ENCODE peak calls at places on chromosomes 16 and 17, in seven cellular contexts. B, I, V, D, R, Y and U are unnamed samples.

GRCh38 chr16:84641643-84642358 is 6.5 kb upstream of the KLHL36 start:
- DNase-seq in B (no peak), I (peak), V (no peak), D (no peak), R (no peak), Y (no peak), U (no peak)

GRCh38 chr17:39754958-39755549 is 17.3 kb downstream of the GRB7 start:
- DNase-seq in B (no peak), I (peak), V (no peak), D (no peak), R (no peak), Y (peak), U (no peak)

GRCh38 chr16:66878067-66878466 is 2.2 kb upstream of the PDP2 start:
- DNase-seq in B (no peak), I (peak), V (no peak), D (no peak), R (no peak), Y (no peak), U (no peak)

GRCh38 chr16:11097094-11097781 is 152.9 kb downstream of the CLEC16A start:
- DNase-seq in B (no peak), I (no peak), V (no peak), D (no peak), R (no peak), Y (no peak), U (no peak)

GRCh38 chr17:17118399-17118798 is 76.1 kb downstream of the MPRIP start:
- DNase-seq in B (no peak), I (no peak), V (no peak), D (no peak), R (no peak), Y (peak), U (no peak)

GRCh38 chr16:4924593-4925378 is 12.2 kb downstream of the PPL start:
- DNase-seq in B (no peak), I (no peak), V (no peak), D (no peak), R (no peak), Y (peak), U (no peak)

GRCh38 chr17:4895676-4896331 is 3.5 kb upstream of the C17orf107 start:
- DNase-seq in B (no peak), I (no peak), V (no peak), D (no peak), R (no peak), Y (no peak), U (no peak)

GRCh38 chr16:89167425-89167941 is 4.1 kb upstream of the CDH15 start:
- DNase-seq in B (peak), I (peak), V (peak), D (peak), R (peak), Y (peak), U (no peak)

GRCh38 chr16:51569204-51569911 is 418.3 kb upstream of the SALL1 start:
- DNase-seq in B (peak), I (peak), V (peak), D (no peak), R (no peak), Y (no peak), U (no peak)

GRCh38 chr17:44467108-44467507 is 36.1 kb downstream of the GPATCH8 start:
- DNase-seq in B (no peak), I (no peak), V (peak), D (no peak), R (no peak), Y (no peak), U (no peak)

GRCh38 chr17:36089888-36090836 is at the start of gene CCL3:
- DNase-seq in B (no peak), I (peak), V (no peak), D (no peak), R (no peak), Y (peak), U (no peak)

GRCh38 chr17:43645765-43646481 is 15.8 kb downstream of the MEOX1 start:
- DNase-seq in B (peak), I (no peak), V (peak), D (peak), R (peak), Y (peak), U (no peak)

GRCh38 chr17:83186226-83186625 is 106.8 kb downstream of the METRNL start:
- DNase-seq in B (peak), I (no peak), V (no peak), D (no peak), R (no peak), Y (no peak), U (no peak)

GRCh38 chr17:59680314-59680713 is 26.9 kb downstream of the PTRH2 start:
- DNase-seq in B (peak), I (no peak), V (peak), D (no peak), R (no peak), Y (no peak), U (no peak)

GRCh38 chr17:5181509-5182305 is 10.0 kb downstream of the ZNF594 start:
- DNase-seq in B (no peak), I (no peak), V (no peak), D (no peak), R (no peak), Y (no peak), U (no peak)

GRCh38 chr17:66920965-66921364 is 43.5 kb upstream of the CACNG4 start:
- DNase-seq in B (no peak), I (no peak), V (peak), D (peak), R (no peak), Y (no peak), U (no peak)

GRCh38 chr16:30095166-30096078 is 591 bp downstream of the YPEL3 start:
- DNase-seq in B (no peak), I (no peak), V (no peak), D (no peak), R (no peak), Y (no peak), U (no peak)

GRCh38 chr17:31598921-31599571 is 207.6 kb downstream of the RAB11FIP4 start:
- DNase-seq in B (no peak), I (no peak), V (no peak), D (no peak), R (no peak), Y (peak), U (no peak)

GRCh38 chr16:67244387-67245188 is 2.7 kb downstream of the FHOD1 start:
- DNase-seq in B (peak), I (peak), V (peak), D (peak), R (peak), Y (peak), U (peak)

GRCh38 chr17:45289316-45290268 is 27.2 kb downstream of the MAP3K14 start:
- DNase-seq in B (no peak), I (no peak), V (no peak), D (no peak), R (no peak), Y (no peak), U (no peak)

GRCh38 chr17:72136692-72137550 is 16.1 kb downstream of the SOX9 start:
- DNase-seq in B (no peak), I (no peak), V (peak), D (peak), R (no peak), Y (no peak), U (peak)

GRCh38 chr16:88826070-88826840 is 14.5 kb upstream of the APRT start:
- DNase-seq in B (no peak), I (no peak), V (no peak), D (no peak), R (no peak), Y (no peak), U (no peak)

GRCh38 chr16:88355389-88356123 is 27.2 kb upstream of the ZNF469 start:
- DNase-seq in B (no peak), I (no peak), V (no peak), D (no peak), R (no peak), Y (no peak), U (no peak)

GRCh38 chr16:27318399-27319256 is 4.9 kb downstream of the IL4R start:
- DNase-seq in B (no peak), I (peak), V (no peak), D (peak), R (peak), Y (peak), U (peak)

GRCh38 chr16:50172195-50172922 is 19.3 kb downstream of the TENT4B start:
- DNase-seq in B (no peak), I (no peak), V (no peak), D (no peak), R (no peak), Y (no peak), U (no peak)

GRCh38 chr17:42456223-42457106 is 2.2 kb upstream of the ATP6V0A1 start:
- DNase-seq in B (no peak), I (peak), V (peak), D (peak), R (no peak), Y (no peak), U (peak)
- H3K4me3 ChIP-seq in B (no peak), I (peak), V (peak), D (no peak), R (no peak), Y (no peak), U (no peak)

GRCh38 chr16:73949574-73950348 is 346.9 kb upstream of the PSMD7 start:
- DNase-seq in B (peak), I (no peak), V (peak), D (peak), R (no peak), Y (peak), U (peak)
- H3K4me3 ChIP-seq in B (no peak), I (no peak), V (no peak), D (peak), R (no peak), Y (no peak), U (no peak)

GRCh38 chr17:73165616-73166404 is 1.0 kb downstream of the SSTR2 start:
- DNase-seq in B (no peak), I (no peak), V (peak), D (peak), R (no peak), Y (no peak), U (no peak)
- H3K4me3 ChIP-seq in B (peak), I (no peak), V (peak), D (peak), R (peak), Y (peak), U (peak)

DNA sequence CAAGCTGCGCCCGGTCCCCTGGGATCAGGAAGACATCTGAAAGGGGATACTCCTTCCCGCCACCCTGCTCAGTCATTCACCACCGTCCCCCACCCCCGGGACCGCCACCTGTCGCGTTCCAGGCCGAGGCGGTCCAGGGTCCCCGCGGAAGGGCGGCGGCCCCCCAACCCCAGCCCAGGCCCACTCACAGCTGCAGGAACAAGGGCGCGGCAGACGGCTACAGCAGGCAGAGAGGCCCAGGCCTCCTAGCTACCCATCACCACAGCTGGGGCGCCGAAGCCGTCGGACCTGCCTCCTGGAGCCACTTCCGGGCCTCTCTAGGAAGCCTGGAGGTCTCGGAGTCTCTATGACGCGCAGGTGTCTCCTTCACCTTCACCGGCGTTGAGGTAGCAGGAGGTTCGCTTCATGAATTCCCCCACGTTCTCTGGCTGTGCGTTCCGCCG is at the start of gene SDR42E1:
- DNase-seq in B (peak), I (peak), V (no peak), D (peak), R (peak), Y (no peak), U (no peak)
- H3K4me3 ChIP-seq in B (peak), I (peak), V (no peak), D (peak), R (no peak), Y (no peak), U (peak)

DNA sequence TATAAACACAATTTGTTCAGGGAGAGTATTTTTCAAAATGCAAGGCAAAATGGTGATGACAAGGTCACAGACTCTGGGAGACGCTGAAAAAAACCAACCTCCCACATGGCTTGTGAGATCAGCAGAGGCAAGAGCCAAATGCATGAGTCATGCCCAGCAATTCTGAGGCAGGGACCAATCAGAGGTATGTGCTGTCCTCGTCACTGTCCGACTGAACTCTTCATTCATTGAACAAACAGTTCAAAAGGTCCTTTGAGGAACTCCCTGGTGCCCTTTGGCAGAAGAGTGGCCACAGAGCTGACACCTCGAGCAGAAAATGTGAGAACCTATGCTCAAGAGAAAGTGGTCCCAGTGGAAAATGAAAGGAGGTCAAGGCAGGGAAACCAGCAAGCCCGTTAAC is 51.0 kb downstream of the CDH11 start:
- DNase-seq in B (peak), I (no peak), V (peak), D (peak), R (peak), Y (peak), U (peak)
- H3K4me3 ChIP-seq in B (peak), I (no peak), V (peak), D (peak), R (no peak), Y (no peak), U (no peak)

GRCh38 chr16:86566601-86566965 is at the start of gene FOXC2:
- DNase-seq in B (peak), I (no peak), V (peak), D (peak), R (peak), Y (peak), U (peak)

GRCh38 chr16:86566966-86567700 is 504 bp downstream of the FOXC2 start:
- DNase-seq in B (peak), I (no peak), V (peak), D (peak), R (no peak), Y (peak), U (no peak)

GRCh38 chr16:86567701-86568571 is 1.3 kb downstream of the FOXC2 start:
- DNase-seq in B (peak), I (no peak), V (peak), D (peak), R (no peak), Y (peak), U (no peak)

GRCh38 chr16:86565181-86565631 is 1.4 kb upstream of the FOXC2 start:
- DNase-seq in B (no peak), I (no peak), V (no peak), D (no peak), R (no peak), Y (no peak), U (no peak)

GRCh38 chr16:86565644-86566511 is 751 bp upstream of the FOXC2 start:
- DNase-seq in B (no peak), I (no peak), V (no peak), D (no peak), R (no peak), Y (no peak), U (no peak)
- H3K4me3 ChIP-seq in B (peak), I (no peak), V (peak), D (peak), R (no peak), Y (no peak), U (peak)

GRCh38 chr17:64687959-64688358 is 25.9 kb upstream of the SMURF2 start:
- DNase-seq in B (peak), I (no peak), V (peak), D (peak), R (no peak), Y (no peak), U (no peak)

GRCh38 chr17:64688481-64688880 is 26.4 kb upstream of the SMURF2 start:
- DNase-seq in B (no peak), I (no peak), V (no peak), D (no peak), R (no peak), Y (no peak), U (no peak)

GRCh38 chr17:64685705-64686104 is 23.6 kb upstream of the SMURF2 start:
- DNase-seq in B (no peak), I (no peak), V (no peak), D (no peak), R (no peak), Y (no peak), U (no peak)

GRCh38 chr17:64687376-64687775 is 25.3 kb upstream of the SMURF2 start:
- DNase-seq in B (no peak), I (no peak), V (no peak), D (no peak), R (no peak), Y (no peak), U (no peak)

DNA sequence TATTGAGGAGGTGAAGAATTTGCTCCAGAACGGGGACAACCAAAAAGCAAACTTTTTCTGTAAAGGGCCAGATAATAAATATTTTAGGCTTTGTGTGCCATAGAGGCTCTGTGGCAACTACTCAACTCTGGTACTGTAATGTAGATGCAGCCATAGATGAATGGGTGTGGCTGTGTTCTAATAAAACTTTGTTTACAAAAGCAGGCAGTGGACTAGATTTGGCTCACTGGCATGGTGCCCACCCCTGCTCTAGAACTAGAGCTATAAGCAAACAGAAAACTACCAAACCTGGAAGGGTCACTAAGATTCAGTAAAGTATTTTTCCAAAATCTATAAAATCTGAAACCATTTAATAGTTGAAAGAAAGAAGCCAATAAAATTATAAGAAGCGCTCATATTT is 24.6 kb upstream of the SMURF2 start:
- DNase-seq in B (no peak), I (no peak), V (no peak), D (peak), R (no peak), Y (no peak), U (no peak)
- H3K4me3 ChIP-seq in B (no peak), I (no peak), V (no peak), D (no peak), R (no peak), Y (no peak), U (no peak)

DNA sequence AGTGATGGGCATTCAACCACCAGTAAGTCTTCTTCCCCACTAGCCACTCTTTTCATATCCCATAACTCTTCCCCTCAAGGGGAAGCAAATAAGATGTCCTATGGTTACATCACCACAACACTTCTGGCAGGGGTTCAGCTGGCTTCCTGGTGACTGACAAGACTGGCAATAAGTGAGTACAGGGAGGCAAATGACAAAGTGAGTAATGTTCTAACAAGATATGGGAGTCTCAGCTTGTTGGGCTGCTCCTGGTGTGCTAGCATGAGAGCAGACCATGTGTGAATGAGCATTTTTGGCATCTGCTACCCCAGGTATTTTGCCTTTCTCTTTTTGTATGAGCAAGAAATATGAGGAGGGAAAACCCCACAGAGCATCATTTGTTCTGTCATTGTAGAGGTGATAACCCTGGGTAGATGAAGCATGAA is 9.9 kb downstream of the TMIGD1 start:
- DNase-seq in B (peak), I (peak), V (peak), D (peak), R (no peak), Y (no peak), U (peak)
- H3K4me3 ChIP-seq in B (no peak), I (peak), V (no peak), D (no peak), R (no peak), Y (no peak), U (no peak)

DNA sequence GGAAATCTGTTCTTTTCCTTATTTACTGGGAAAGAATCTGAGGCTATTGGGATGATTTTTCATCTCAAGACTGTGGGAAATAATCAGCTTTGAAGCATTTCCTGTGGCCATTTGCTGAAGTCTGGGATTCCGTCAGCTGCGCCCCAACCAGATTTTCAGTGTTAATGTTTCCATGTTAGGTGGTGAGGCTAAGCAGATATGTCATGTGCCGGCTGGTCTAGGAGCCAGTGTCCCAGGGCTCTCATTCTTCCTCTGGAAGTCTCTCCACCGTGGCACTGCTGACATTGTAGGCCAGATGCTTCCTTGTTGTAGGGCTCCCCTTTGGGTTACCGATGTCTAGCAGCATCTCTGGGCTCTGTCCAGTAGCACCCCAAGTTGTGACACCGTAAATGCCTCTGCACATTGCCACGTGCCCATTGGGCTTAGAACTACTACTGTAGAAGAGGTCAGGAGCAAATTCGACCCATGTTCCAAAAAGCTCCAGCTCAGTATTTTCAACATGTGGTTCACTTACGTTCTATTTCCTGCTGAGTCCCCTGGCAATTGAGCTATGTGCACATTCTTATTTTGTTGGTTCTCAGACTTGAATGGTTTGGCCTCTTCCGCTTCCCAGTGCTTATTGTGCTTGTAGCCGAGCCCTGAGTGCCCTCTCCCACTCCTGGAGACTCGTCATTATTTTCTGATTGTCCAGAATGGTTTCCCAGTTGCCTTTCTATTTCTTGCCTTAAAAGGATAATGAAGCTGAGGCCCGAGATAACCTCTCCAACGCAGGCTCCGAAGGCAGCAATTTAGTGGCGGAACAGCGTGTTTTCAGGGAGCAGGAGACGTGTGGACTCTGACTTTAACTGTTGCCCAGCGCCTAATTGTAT is 82.2 kb downstream of the SPECC1 start:
- DNase-seq in B (no peak), I (no peak), V (peak), D (peak), R (no peak), Y (no peak), U (peak)
- H3K4me3 ChIP-seq in B (no peak), I (no peak), V (no peak), D (no peak), R (no peak), Y (no peak), U (no peak)

GRCh38 chr16:397135-397661 is at the start of gene NME4:
- DNase-seq in B (peak), I (peak), V (no peak), D (no peak), R (no peak), Y (peak), U (no peak)
- H3K4me3 ChIP-seq in B (peak), I (peak), V (peak), D (peak), R (peak), Y (peak), U (peak)